ENCODE peak calls at places on chromosomes 3 and 15, in four cellular contexts. I is GM12878, V is HepG2, G is K562. J is an unnamed sample.

GRCh38 chr3:58536501-58537411 is at the start of gene ACOX2:
- DNase-seq in I (no peak), V (no peak), G (no peak), J (no peak)

GRCh38 chr3:72102057-72102711 is 317.2 kb upstream of the PROK2 start:
- DNase-seq in I (no peak), V (no peak), G (no peak), J (no peak)

GRCh38 chr3:172074027-172074426 is 34.6 kb downstream of the FNDC3B start:
- DNase-seq in I (no peak), V (no peak), G (no peak), J (no peak)

GRCh38 chr3:37114251-37115145 is 59.9 kb downstream of the LRRFIP2 start:
- DNase-seq in I (no peak), V (no peak), G (no peak), J (no peak)

GRCh38 chr15:56211960-56212550 is 31.6 kb downstream of the RFX7 start:
- DNase-seq in I (no peak), V (peak; percentile 28), G (no peak), J (no peak)

GRCh38 chr3:42110631-42111030 is 19.5 kb downstream of the TRAK1 start:
- DNase-seq in I (no peak), V (no peak), G (no peak), J (no peak)

GRCh38 chr3:158768881-158769518 is 32.9 kb upstream of the MFSD1 start:
- DNase-seq in I (no peak), V (peak; percentile 90), G (peak; percentile 18), J (no peak)

GRCh38 chr3:97687734-97688133 is 76.8 kb upstream of the ARL6 start:
- DNase-seq in I (no peak), V (no peak), G (no peak), J (peak; percentile 41)

GRCh38 chr3:126399756-126400155 is 5.0 kb downstream of the CFAP100 start:
- DNase-seq in I (no peak), V (no peak), G (no peak), J (no peak)

GRCh38 chr3:98777801-98778220 is 14.7 kb downstream of the ST3GAL6 start:
- DNase-seq in I (no peak), V (no peak), G (no peak), J (no peak)

GRCh38 chr15:93566777-93567176 is 477.8 kb upstream of the RGMA start:
- DNase-seq in I (no peak), V (no peak), G (no peak), J (no peak)

GRCh38 chr3:97278506-97278905 is 464.1 kb downstream of the EPHA6 start:
- DNase-seq in I (no peak), V (peak; percentile 4), G (no peak), J (no peak)

GRCh38 chr15:68982002-68982401 is 32.5 kb upstream of the NOX5 start:
- DNase-seq in I (no peak), V (no peak), G (no peak), J (no peak)

GRCh38 chr3:49625971-49626640 is 48.0 kb upstream of the APEH start:
- DNase-seq in I (no peak), V (no peak), G (no peak), J (no peak)

GRCh38 chr15:91627473-91628309 is 225.8 kb upstream of the SLCO3A1 start:
- DNase-seq in I (no peak), V (no peak), G (no peak), J (no peak)

GRCh38 chr3:147392083-147392916 is 14.0 kb downstream of the ZIC4 start:
- DNase-seq in I (no peak), V (no peak), G (no peak), J (peak; percentile 89)

GRCh38 chr3:30475038-30475808 is 131.2 kb upstream of the TGFBR2 start:
- DNase-seq in I (peak; percentile 25), V (no peak), G (no peak), J (no peak)

GRCh38 chr3:71341721-71342120 is 241.8 kb downstream of the FOXP1 start:
- DNase-seq in I (no peak), V (no peak), G (no peak), J (no peak)

GRCh38 chr3:11556234-11556633 is 87.5 kb downstream of the VGLL4 start:
- DNase-seq in I (no peak), V (no peak), G (no peak), J (no peak)

GRCh38 chr3:97882975-97883598 is 61.3 kb downstream of the CRYBG3 start:
- DNase-seq in I (no peak), V (no peak), G (peak; percentile 1), J (no peak)

GRCh38 chr15:42270996-42271395 is 2.0 kb upstream of the GANC start:
- DNase-seq in I (no peak), V (no peak), G (no peak), J (no peak)

GRCh38 chr3:193507566-193507965 is 47.1 kb downstream of the ATP13A4 start:
- DNase-seq in I (no peak), V (no peak), G (no peak), J (no peak)

GRCh38 chr3:152968388-152969024 is 133.6 kb downstream of the P2RY1 start:
- DNase-seq in I (no peak), V (no peak), G (peak; percentile 66), J (no peak)

GRCh38 chr15:99507732-99508571 is 57.8 kb upstream of the MEF2A start:
- DNase-seq in I (no peak), V (no peak), G (no peak), J (no peak)

GRCh38 chr3:59935025-59935424 is 885.2 kb upstream of the CFAP20DC start:
- DNase-seq in I (peak; percentile 39), V (no peak), G (no peak), J (no peak)

GRCh38 chr15:73329501-73330200 is 39.1 kb downstream of the HCN4 start:
- DNase-seq in I (no peak), V (no peak), G (no peak), J (peak; percentile 7)

GRCh38 chr3:14124223-14124614 is 451 bp downstream of the CHCHD4 start:
- DNase-seq in I (peak; percentile 48), V (peak; percentile 60), G (peak; percentile 85), J (peak; percentile 35)

GRCh38 chr3:110314512-110315114 is 757.0 kb upstream of the NECTIN3 start:
- DNase-seq in I (peak; percentile 9), V (peak; percentile 64), G (peak; percentile 56), J (peak; percentile 61)

GRCh38 chr15:22880068-22880980 is 41.9 kb downstream of the NIPA2 start:
- DNase-seq in I (no peak), V (no peak), G (no peak), J (no peak)

GRCh38 chr15:79811406-79812405 is 85.1 kb downstream of the MTHFS start:
- DNase-seq in I (no peak), V (no peak), G (no peak), J (no peak)

GRCh38 chr3:123546133-123546755 is 38.6 kb downstream of the HACD2 start:
- DNase-seq in I (no peak), V (no peak), G (no peak), J (no peak)

GRCh38 chr3:123547881-123548534 is 36.8 kb downstream of the HACD2 start:
- DNase-seq in I (no peak), V (no peak), G (no peak), J (no peak)

GRCh38 chr3:123552768-123553167 is 32.1 kb downstream of the HACD2 start:
- DNase-seq in I (no peak), V (no peak), G (no peak), J (no peak)

GRCh38 chr3:123552095-123552714 is 32.6 kb downstream of the HACD2 start:
- DNase-seq in I (no peak), V (peak; percentile 4), G (peak; percentile 3), J (no peak)
- TF ChIP-seq TCF7 in I (no peak), V (no peak), G (no peak), J (no peak)

DNA sequence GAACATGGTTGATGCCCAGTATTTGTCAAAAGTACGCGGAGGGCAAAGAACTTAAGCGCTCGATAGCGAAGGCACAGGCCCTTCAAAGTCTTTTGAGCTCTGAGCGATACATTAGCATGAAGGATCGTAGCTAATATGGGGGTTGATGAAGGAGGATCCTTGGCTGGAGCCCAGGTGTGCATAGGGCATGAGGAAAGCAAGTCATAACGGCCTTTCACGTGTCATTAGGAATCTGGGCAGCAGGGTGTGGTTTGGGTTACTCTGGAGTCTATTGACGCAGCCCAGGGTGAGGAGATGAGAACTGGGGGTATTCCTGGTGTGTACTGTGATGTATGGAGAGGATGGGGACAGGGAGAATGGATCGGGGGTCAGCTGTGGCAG is 31.7 kb downstream of the SPINK8 start:
- DNase-seq in I (no peak), V (peak; percentile 21), G (peak; percentile 25), J (no peak)
- TF ChIP-seq TCF7 in I (no peak), V (no peak), G (no peak), J (no peak)

DNA sequence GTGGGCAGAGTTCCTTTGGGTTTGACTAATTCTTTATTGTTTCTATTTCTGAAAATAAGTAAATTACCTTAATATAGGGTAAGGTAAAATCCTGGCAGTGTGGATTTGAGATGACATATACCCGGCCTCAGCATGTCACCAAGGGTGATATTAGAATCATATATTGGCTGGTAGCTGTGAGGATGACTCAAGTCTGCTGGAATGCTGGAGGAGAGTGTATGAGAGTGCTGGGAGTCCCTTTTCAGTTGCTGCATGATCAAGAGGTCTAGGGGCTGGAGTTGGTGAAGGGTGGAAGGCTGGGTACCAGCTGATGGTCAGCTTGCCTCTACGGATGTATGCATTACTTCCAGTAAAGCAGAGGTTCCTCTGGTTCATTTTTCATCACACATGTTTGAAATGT is 40.5 kb downstream of the SLC25A26 start:
- DNase-seq in I (no peak), V (no peak), G (no peak), J (no peak)
- TF ChIP-seq TCF7 in I (no peak), V (no peak), G (no peak), J (no peak)

GRCh38 chr3:113912551-113913246 is 35.1 kb upstream of the ZDHHC23 start:
- DNase-seq in I (peak; percentile 35), V (peak; percentile 69), G (peak; percentile 55), J (peak; percentile 40)
- TF ChIP-seq TCF7 in I (no peak), V (no peak), G (no peak), J (no peak)

GRCh38 chr3:33146791-33147445 is 33.1 kb downstream of the CRTAP start:
- DNase-seq in I (no peak), V (no peak), G (no peak), J (no peak)
- TF ChIP-seq TCF7 in I (no peak), V (no peak), G (no peak), J (no peak)

DNA sequence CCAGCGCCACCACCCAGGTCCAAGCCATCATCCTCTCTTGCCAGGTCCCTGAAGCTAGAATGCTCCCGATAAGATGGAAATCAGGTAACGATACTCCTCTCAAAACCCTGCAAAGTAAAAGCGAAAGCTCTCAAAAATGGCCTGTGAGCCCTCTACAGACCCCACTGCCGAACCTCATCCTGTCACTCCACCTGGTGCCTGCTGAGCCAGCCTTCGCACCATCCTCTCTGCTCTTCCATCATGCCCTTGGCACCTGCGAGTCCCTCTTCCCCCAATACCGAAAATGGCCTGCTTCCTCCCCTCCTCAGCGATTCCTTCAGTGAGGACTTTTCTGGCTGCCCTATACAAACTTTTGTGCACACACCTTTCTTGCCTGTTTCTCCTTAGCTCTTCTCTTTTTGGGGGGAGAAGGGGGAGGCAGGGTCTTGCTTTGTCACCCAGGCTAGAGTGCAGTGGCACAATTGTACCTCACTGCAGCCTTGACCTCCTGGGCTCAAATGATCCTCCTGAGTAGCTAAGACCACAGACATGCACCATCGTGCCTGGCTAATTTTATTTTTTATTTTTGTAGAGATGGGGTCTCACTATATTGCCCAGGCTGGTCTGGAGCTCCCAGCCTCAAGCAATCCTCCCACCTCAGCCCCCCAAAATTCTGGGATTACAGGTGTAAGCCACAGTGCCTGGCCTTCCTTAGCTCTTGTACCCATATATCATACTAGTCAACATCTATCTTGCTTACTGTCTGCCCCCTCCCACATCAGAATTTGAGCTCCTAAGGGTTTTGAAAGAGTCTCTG is 3.0 kb downstream of the IDH2 start:
- DNase-seq in I (no peak), V (no peak), G (no peak), J (no peak)
- TF ChIP-seq TCF7 in I (no peak), V (no peak), G (no peak), J (no peak)

GRCh38 chr3:155673411-155673810 is 71.5 kb downstream of the PLCH1 start:
- DNase-seq in I (no peak), V (no peak), G (no peak), J (no peak)
- TF ChIP-seq TCF7 in I (no peak), V (no peak), G (no peak), J (no peak)